ENCODE peak calls at places on chromosomes 5 and 9, in five cellular contexts. W is effector CD4-positive, alpha-beta T cell; C is neural crest cell; A is ACHN; B is activated CD4-positive, alpha-beta T cell treated with anti-CD3 and anti-CD28 coated beads for 48 hours. U is an unnamed sample.

GRCh38 chr9:96048116-96048953 is 172.8 kb downstream of the ERCC6L2 start:
- DNase-seq in W (no peak), C (peak), A (no peak), B (peak), U (peak)

GRCh38 chr5:35608881-35609779 is 8.5 kb upstream of the SPEF2 start:
- DNase-seq in W (no peak), C (no peak), A (no peak), B (no peak), U (no peak)

GRCh38 chr9:104991144-104991953 is 63.4 kb upstream of the ABCA1 start:
- DNase-seq in W (peak), C (peak), A (peak), B (peak), U (peak)

GRCh38 chr5:1208221-1208742 is 6.9 kb downstream of the SLC6A19 start:
- DNase-seq in W (no peak), C (no peak), A (no peak), B (no peak), U (no peak)

GRCh38 chr9:107711528-107711927 is 222.0 kb upstream of the KLF4 start:
- DNase-seq in W (no peak), C (no peak), A (peak), B (no peak), U (no peak)

GRCh38 chr5:151924564-151925395 is at the start of gene GLRA1:
- DNase-seq in W (peak), C (peak), A (peak), B (peak), U (peak)

GRCh38 chr9:117098331-117098730 is 316.5 kb downstream of the ASTN2 start:
- DNase-seq in W (no peak), C (no peak), A (no peak), B (no peak), U (no peak)

GRCh38 chr5:72107874-72108199 is 562 bp downstream of the MAP1B start:
- DNase-seq in W (no peak), C (no peak), A (peak), B (peak), U (peak)

GRCh38 chr9:616694-617093 is 224.8 kb upstream of the DMRT1 start:
- DNase-seq in W (no peak), C (no peak), A (no peak), B (no peak), U (no peak)

GRCh38 chr5:150140830-150141229 is 14.8 kb downstream of the PDGFRB start:
- DNase-seq in W (no peak), C (no peak), A (no peak), B (no peak), U (no peak)

GRCh38 chr5:96489518-96489917 is 56.5 kb upstream of the PCSK1 start:
- DNase-seq in W (no peak), C (no peak), A (no peak), B (no peak), U (no peak)

GRCh38 chr9:91253488-91253887 is 108.2 kb downstream of the AUH start:
- DNase-seq in W (no peak), C (no peak), A (peak), B (peak), U (no peak)

GRCh38 chr5:89954901-89955300 is 454.7 kb downstream of the CETN3 start:
- DNase-seq in W (no peak), C (no peak), A (no peak), B (no peak), U (no peak)

GRCh38 chr9:86700601-86701000 is 246.7 kb downstream of the GAS1 start:
- DNase-seq in W (no peak), C (no peak), A (no peak), B (no peak), U (no peak)

GRCh38 chr9:137306546-137307254 is 4.6 kb upstream of the NRARP start:
- DNase-seq in W (no peak), C (no peak), A (no peak), B (no peak), U (no peak)

GRCh38 chr5:135877570-135878155 is 18.0 kb downstream of the IL9 start:
- DNase-seq in W (no peak), C (no peak), A (no peak), B (no peak), U (no peak)

GRCh38 chr5:148984333-148984732 is 78.5 kb downstream of the SH3TC2 start:
- DNase-seq in W (no peak), C (no peak), A (peak), B (no peak), U (no peak)

GRCh38 chr5:143341807-143342570 is 61.5 kb downstream of the NR3C1 start:
- DNase-seq in W (no peak), C (no peak), A (peak), B (no peak), U (no peak)

GRCh38 chr9:106864533-106865143 is 1.7 kb downstream of the ZNF462 start:
- DNase-seq in W (no peak), C (no peak), A (peak), B (no peak), U (no peak)

GRCh38 chr5:96699186-96699820 is 37.1 kb downstream of the CAST start:
- DNase-seq in W (no peak), C (no peak), A (peak), B (no peak), U (no peak)

U was measured in activated CD4-positive, alpha-beta memory T cell treated with anti-CD3 and anti-CD28 coated beads for 36 hours.